ENCODE peak calls at places on chromosomes 11 and 22, in four cellular contexts. P is right atrium auricular region, D is Calu3, Q is WERI-Rb-1. M is an unnamed sample.

GRCh38 chr11:119298726-119299125 is 18.2 kb downstream of the MCAM start:
- DNase-seq in D (no peak), P (no peak), Q (no peak), M (no peak)

GRCh38 chr11:92424281-92424680 is 199.7 kb downstream of the FAT3 start:
- DNase-seq in Q (no peak), D (no peak), P (no peak), M (no peak)

GRCh38 chr11:47969401-47969800 is 11.0 kb upstream of the PTPRJ start:
- DNase-seq in Q (no peak), D (no peak), P (no peak), M (no peak)

GRCh38 chr11:94853836-94854235 is 85.7 kb downstream of the AMOTL1 start:
- DNase-seq in D (no peak), P (no peak), Q (no peak), M (no peak)

GRCh38 chr22:23841736-23842404 is 3.1 kb upstream of the DERL3 start:
- DNase-seq in P (no peak), Q (no peak), D (no peak), M (no peak)

GRCh38 chr11:57568330-57568766 is 876 bp upstream of the UBE2L6 start:
- DNase-seq in P (peak), D (peak), Q (no peak), M (no peak)

GRCh38 chr11:75195164-75195962 is 44.5 kb downstream of the SLCO2B1 start:
- DNase-seq in D (no peak), P (no peak), Q (no peak), M (no peak)

GRCh38 chr11:78830277-78830676 is 255.6 kb upstream of the NARS2 start:
- DNase-seq in P (no peak), D (no peak), Q (no peak), M (no peak)

GRCh38 chr11:73239571-73240189 is 21.6 kb downstream of the P2RY2 start:
- DNase-seq in Q (no peak), P (no peak), D (no peak), M (no peak)

GRCh38 chr11:114197799-114198500 is 98.2 kb upstream of the NNMT start:
- DNase-seq in D (peak), P (peak), Q (no peak), M (no peak)

GRCh38 chr22:48645766-48646165 is 1181.9 kb downstream of the BRD1 start:
- DNase-seq in P (no peak), Q (no peak), D (no peak), M (no peak)

GRCh38 chr22:48647051-48647450 is 1180.6 kb downstream of the BRD1 start:
- DNase-seq in D (no peak), P (no peak), Q (no peak), M (no peak)

GRCh38 chr22:48644997-48645396 is 1182.7 kb downstream of the BRD1 start:
- DNase-seq in P (no peak), D (no peak), Q (no peak), M (no peak)

GRCh38 chr22:48647606-48648515 is 1179.8 kb downstream of the BRD1 start:
- DNase-seq in D (no peak), Q (no peak), P (no peak), M (no peak)

DNA sequence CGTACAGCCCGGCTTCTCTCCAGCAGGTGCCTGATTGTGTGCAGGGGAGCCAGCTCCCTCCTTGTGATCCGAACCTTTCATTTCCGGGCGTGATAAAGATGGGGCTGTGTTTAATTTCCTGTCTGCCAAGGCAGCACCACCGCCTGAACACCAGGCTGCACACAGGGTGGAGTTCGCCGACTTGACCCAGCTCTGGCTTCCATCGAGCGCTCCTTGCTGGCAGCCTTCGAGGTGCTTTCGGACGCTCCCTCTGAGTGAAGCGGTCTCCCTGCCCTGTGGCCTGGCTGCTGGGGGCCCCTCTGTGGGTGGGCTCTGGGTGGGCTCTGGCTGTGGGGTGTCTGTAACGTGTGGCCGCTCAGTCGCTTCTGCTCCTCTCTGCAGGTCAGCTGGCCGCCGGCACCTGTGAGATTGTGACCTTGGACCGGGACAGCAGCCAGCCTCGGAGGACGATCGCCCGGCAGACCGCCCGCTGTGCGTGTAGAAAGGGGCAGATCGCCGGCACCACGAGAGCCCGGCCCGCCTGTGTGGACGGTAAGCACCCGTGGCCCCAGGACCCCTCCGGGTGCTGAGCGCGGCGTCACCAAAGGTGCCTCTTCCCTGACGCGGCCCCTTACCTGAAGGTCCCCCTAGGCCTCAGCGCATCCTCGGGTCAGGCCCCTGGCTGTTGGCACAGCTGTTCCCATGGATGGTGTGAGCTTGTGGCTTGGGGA is 1181.3 kb downstream of the BRD1 start:
- DNase-seq in D (no peak), P (no peak), Q (no peak), M (no peak)
- TF ChIP-seq CTCF in D (no peak), P (no peak), Q (no peak), M (no peak)

GRCh38 chr11:14904745-14905103 is 12.7 kb upstream of the CYP2R1 start:
- DNase-seq in Q (peak), D (peak), P (peak), M (peak)
- TF ChIP-seq CTCF in Q (peak), D (peak), P (peak), M (peak)

DNA sequence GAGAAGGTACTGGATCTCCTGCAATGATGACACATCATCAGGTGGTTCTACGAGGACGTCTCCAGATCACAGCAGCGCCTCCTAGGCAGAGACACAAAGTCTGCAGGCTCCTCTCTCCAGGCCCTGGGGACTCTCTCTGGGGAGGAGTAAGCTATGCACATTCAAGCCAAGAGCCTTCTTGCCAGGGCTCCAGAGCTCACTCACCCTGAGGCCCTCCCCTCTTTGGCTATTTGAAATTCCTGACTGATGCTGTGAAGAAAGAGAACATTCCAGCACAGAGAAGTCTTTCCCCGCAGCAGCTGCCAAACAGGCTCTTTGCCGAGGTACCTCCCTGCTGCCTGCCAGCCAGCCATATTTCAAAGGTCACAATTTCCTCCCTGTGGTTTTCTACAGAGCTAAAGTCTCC is 204.9 kb downstream of the CSNK2A3 start:
- DNase-seq in D (peak), P (peak), Q (no peak), M (no peak)
- TF ChIP-seq CTCF in D (no peak), P (no peak), Q (peak), M (no peak)

GRCh38 chr11:5369793-5370192 is 13.8 kb upstream of the OR51M1 start:
- DNase-seq in P (no peak), Q (no peak), D (no peak), M (peak)
- TF ChIP-seq CTCF in P (no peak), Q (no peak), D (no peak), M (no peak)

GRCh38 chr11:65187146-65187675 is 5.5 kb downstream of the CAPN1 start:
- DNase-seq in P (no peak), Q (no peak), D (no peak), M (no peak)

GRCh38 chr11:65184146-65184545 is 2.4 kb downstream of the CAPN1 start:
- DNase-seq in P (no peak), D (no peak), Q (no peak), M (no peak)

GRCh38 chr11:65185166-65185565 is 3.4 kb downstream of the CAPN1 start:
- DNase-seq in P (no peak), Q (no peak), D (no peak), M (no peak)

GRCh38 chr11:65186701-65187100 is 5.0 kb downstream of the CAPN1 start:
- DNase-seq in P (no peak), D (no peak), Q (no peak), M (no peak)

DNA sequence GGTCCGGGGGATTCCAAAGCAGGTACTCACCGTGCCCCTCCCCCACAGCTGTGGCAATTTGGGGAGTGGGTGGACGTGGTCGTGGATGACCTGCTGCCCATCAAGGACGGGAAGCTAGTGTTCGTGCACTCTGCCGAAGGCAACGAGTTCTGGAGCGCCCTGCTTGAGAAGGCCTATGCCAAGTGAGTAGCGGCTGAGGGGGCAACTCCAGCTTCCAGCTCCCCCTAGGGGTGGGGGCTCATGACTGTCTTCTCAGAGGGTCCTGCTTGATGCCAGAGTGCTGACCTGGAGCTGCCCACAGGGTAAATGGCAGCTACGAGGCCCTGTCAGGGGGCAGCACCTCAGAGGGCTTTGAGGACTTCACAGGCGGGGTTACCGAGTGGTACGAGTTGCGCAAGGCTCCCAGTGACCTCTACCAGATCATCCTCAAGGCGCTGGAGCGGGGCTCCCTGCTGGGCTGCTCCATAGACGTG is 4.2 kb downstream of the CAPN1 start:
- DNase-seq in D (no peak), P (no peak), Q (no peak), M (no peak)
- TF ChIP-seq CTCF in D (peak), P (no peak), Q (peak), M (no peak)

GRCh38 chr22:36569999-36570398 is 41.0 kb upstream of the EIF3D start:
- DNase-seq in D (peak), Q (peak), P (no peak), M (peak)
- TF ChIP-seq CTCF in D (peak), Q (peak), P (no peak), M (peak)

GRCh38 chr11:36492724-36493304 is 17.3 kb downstream of the TRAF6 start:
- DNase-seq in D (peak), P (no peak), Q (peak), M (peak)
- TF ChIP-seq CTCF in D (peak), P (peak), Q (peak), M (peak)

GRCh38 chr22:21003782-21004181 is 1.9 kb upstream of the THAP7 start:
- DNase-seq in D (no peak), Q (no peak), P (no peak), M (no peak)
- TF ChIP-seq CTCF in D (no peak), Q (no peak), P (no peak), M (no peak)

GRCh38 chr11:22668005-22668796 is 1.8 kb downstream of the GAS2 start:
- DNase-seq in Q (no peak), P (no peak), D (no peak), M (no peak)

GRCh38 chr11:22671751-22672150 is 5.3 kb downstream of the GAS2 start:
- DNase-seq in P (no peak), D (no peak), Q (no peak), M (no peak)

GRCh38 chr11:22666700-22667439 is 459 bp downstream of the GAS2 start:
- DNase-seq in D (peak), Q (peak), P (no peak), M (peak)

GRCh38 chr11:22669368-22669767 is 3.0 kb downstream of the GAS2 start:
- DNase-seq in Q (no peak), P (no peak), D (no peak), M (no peak)

DNA sequence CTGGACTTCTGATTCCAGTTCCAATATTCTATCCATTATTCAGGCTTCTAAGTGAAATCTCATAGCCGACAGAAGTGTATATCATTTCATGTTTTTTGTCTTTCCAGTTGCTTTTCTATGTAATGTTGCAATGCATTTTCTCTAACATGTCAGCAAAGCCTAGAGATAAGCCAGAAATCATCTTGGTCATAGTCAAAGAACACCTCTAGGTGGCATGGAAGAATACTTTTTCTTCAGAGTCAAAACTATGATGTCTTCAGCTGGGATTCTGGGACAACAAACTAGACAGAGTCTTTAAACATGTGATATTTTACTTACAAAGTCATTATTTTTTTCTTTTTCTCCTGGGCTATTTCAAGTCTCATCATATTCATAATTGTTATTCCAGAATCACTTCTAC is 4.4 kb downstream of the GAS2 start:
- DNase-seq in P (no peak), Q (no peak), D (no peak), M (no peak)
- TF ChIP-seq CTCF in P (no peak), Q (no peak), D (no peak), M (no peak)

M was measured in endothelial cell.